ENCODE peak calls at places on chromosomes 4 and X, in ten cellular contexts. R is RWPE1; S is activated gamma-delta T cell treated with Interleukin-2 at 50 U/mL for 16 hours; K is stimulated activated CD8-positive, alpha-beta memory T cell treated with anti-CD3 and anti-CD28 coated beads, Interleukin-4, amount 100 ng/mL, for 24 hours; B is gastrocnemius medialis; C is colonic mucosa; Y is LoVo; U is spleen; D is endothelial cell of umbilical vein; V is neural crest cell. J is an unnamed sample.

GRCh38 chr4:77877771-77878170 is 15.1 kb downstream of the MRPL1 start:
- DNase-seq in S (no peak), D (no peak), R (no peak), C (no peak), B (no peak), U (no peak), V (no peak), Y (no peak), K (no peak), J (no peak)

GRCh38 chr4:27059446-27059845 is 198.8 kb downstream of the STIM2 start:
- DNase-seq in K (no peak), V (no peak), C (no peak), B (no peak), R (no peak), S (no peak), Y (no peak), U (no peak), D (no peak), J (no peak)

GRCh38 chr4:111761531-111761930 is 383.7 kb upstream of the FAM241A start:
- DNase-seq in V (no peak), B (no peak), D (no peak), Y (no peak), C (no peak), R (no peak), U (no peak), S (no peak), K (no peak), J (no peak)

GRCh38 chr4:13611283-13611842 is 16.2 kb downstream of the BOD1L1 start:
- DNase-seq in R (no peak), S (no peak), K (no peak), V (no peak), C (no peak), D (no peak), U (peak; percentile 72), B (no peak), Y (no peak), J (no peak)

GRCh38 chr4:27387706-27388105 is 527.1 kb downstream of the STIM2 start:
- DNase-seq in S (no peak), U (no peak), K (no peak), R (no peak), V (no peak), C (no peak), Y (no peak), B (no peak), D (no peak), J (no peak)

GRCh38 chrX:10496345-10496965 is 123.9 kb downstream of the MID1 start:
- DNase-seq in B (no peak), V (no peak), C (no peak), U (no peak), D (peak; percentile 91), S (no peak), Y (no peak), K (no peak), R (no peak), J (peak; percentile 26)

GRCh38 chr4:92387459-92388069 is 83.8 kb downstream of the GRID2 start:
- DNase-seq in Y (peak; percentile 53), D (peak; percentile 63), B (no peak), U (no peak), V (peak; percentile 8), C (no peak), R (peak; percentile 16), S (no peak), K (no peak), J (no peak)

GRCh38 chr4:186149872-186150271 is 41.5 kb upstream of the CYP4V2 start:
- DNase-seq in Y (peak; percentile 39), V (peak; percentile 64), B (peak; percentile 36), S (peak; percentile 29), U (no peak), D (peak; percentile 41), C (peak; percentile 49), K (no peak), R (no peak), J (no peak)

J was measured in HS-27A.